ENCODE peak calls at places on chromosome 11, in eight cellular contexts. B is CD4-positive, CD25-positive, alpha-beta regulatory T cell; D is hepatocyte; J is NCI-H146; C is NCI-H187 treated with DMSO at 0.1 percent for 48 hours; S is A549; M is stimulated activated CD4-positive, alpha-beta T cell treated with anti-CD3 and anti-CD28 coated beads, Interleukin-2, amount 100 ng/mL, for 24 hours; A is dorsolateral prefrontal cortex. X is an unnamed sample.

GRCh38 chr11:112588252-112588668 is 327.6 kb upstream of the PLET1 start:
- DNase-seq in S (peak), D (peak), A (peak), M (peak), B (peak), C (peak), J (peak), X (no peak)

GRCh38 chr11:7949934-7950333 is 8.4 kb upstream of the OR10A3 start:
- DNase-seq in M (no peak), S (no peak), A (no peak), J (no peak), D (no peak), C (no peak), B (no peak), X (no peak)

GRCh38 chr11:47514825-47515647 is 37.9 kb downstream of the CELF1 start:
- DNase-seq in B (no peak), C (no peak), A (peak), M (peak), J (no peak), S (peak), D (peak), X (no peak)

GRCh38 chr11:114066046-114066648 is 6.6 kb downstream of the ZBTB16 start:
- DNase-seq in M (no peak), A (no peak), B (no peak), C (no peak), J (no peak), S (no peak), D (no peak), X (peak)

GRCh38 chr11:118010738-118011461 is 24.7 kb downstream of the IL10RA start:
- DNase-seq in A (peak), B (no peak), C (no peak), D (no peak), J (no peak), S (no peak), M (no peak), X (no peak)

GRCh38 chr11:130830563-130830950 is 85.7 kb downstream of the SNX19 start:
- DNase-seq in S (no peak), C (no peak), J (no peak), M (no peak), A (no peak), D (no peak), B (no peak), X (no peak)

GRCh38 chr11:131300304-131300703 is 70.1 kb upstream of the NTM start:
- DNase-seq in D (no peak), B (no peak), A (no peak), C (no peak), J (no peak), S (no peak), M (no peak), X (no peak)

GRCh38 chr11:103085758-103086365 is 6.1 kb downstream of the DCUN1D5 start:
- DNase-seq in A (no peak), S (no peak), C (no peak), J (no peak), D (no peak), B (no peak), M (no peak), X (no peak)

GRCh38 chr11:118887219-118887618 is 3.5 kb downstream of the CXCR5 start:
- DNase-seq in C (no peak), A (no peak), M (no peak), D (no peak), J (no peak), B (no peak), S (no peak), X (no peak)

GRCh38 chr11:134545521-134545920 is 133.5 kb upstream of the B3GAT1 start:
- DNase-seq in A (no peak), S (no peak), M (no peak), B (no peak), D (no peak), C (no peak), J (no peak), X (no peak)

GRCh38 chr11:112797072-112797471 is 164.1 kb upstream of the NCAM1 start:
- DNase-seq in S (no peak), J (peak), A (no peak), M (no peak), D (peak), B (no peak), C (no peak), X (no peak)

GRCh38 chr11:20097319-20098221 is 62.7 kb downstream of the DBX1 start:
- DNase-seq in M (no peak), A (peak), B (no peak), C (no peak), J (no peak), S (no peak), D (peak), X (no peak)

GRCh38 chr11:109940816-109941215 is 152.4 kb upstream of the ZC3H12C start:
- DNase-seq in B (no peak), A (no peak), M (no peak), S (peak), J (no peak), D (peak), C (no peak), X (no peak)

GRCh38 chr11:104658177-104658576 is 240.1 kb downstream of the CASP12 start:
- DNase-seq in C (no peak), D (no peak), J (no peak), S (no peak), B (no peak), A (no peak), M (no peak), X (no peak)

GRCh38 chr11:30775123-30775522 is 189.0 kb upstream of the MPPED2 start:
- DNase-seq in C (no peak), J (no peak), D (no peak), A (no peak), S (no peak), M (no peak), B (no peak), X (no peak)

GRCh38 chr11:93652679-93653078 is 8.8 kb upstream of the CEP295 start:
- DNase-seq in A (no peak), M (no peak), D (no peak), C (no peak), B (no peak), S (no peak), J (no peak), X (no peak)

GRCh38 chr11:60634151-60634550 is 65.3 kb upstream of the MS4A8 start:
- DNase-seq in C (no peak), D (no peak), B (no peak), A (no peak), J (peak), M (no peak), S (no peak), X (no peak)

GRCh38 chr11:79046365-79046764 is 394.5 kb downstream of the TENM4 start:
- DNase-seq in A (no peak), S (no peak), M (no peak), D (no peak), J (no peak), C (no peak), B (no peak), X (no peak)

GRCh38 chr11:100709233-100709999 is 22.3 kb downstream of the ARHGAP42 start:
- DNase-seq in J (no peak), C (no peak), A (no peak), B (no peak), M (no peak), D (no peak), S (no peak), X (no peak)

GRCh38 chr11:128928400-128928799 is 14.3 kb downstream of the TP53AIP1 start:
- DNase-seq in J (no peak), C (no peak), A (no peak), S (no peak), D (no peak), M (no peak), B (peak), X (no peak)

GRCh38 chr11:32244453-32244852 is 153.6 kb downstream of the RCN1 start:
- DNase-seq in A (no peak), M (no peak), S (no peak), J (no peak), C (no peak), D (no peak), B (no peak), X (no peak)

X was measured in T-helper 22 cell.